ENCODE peak calls at places on chromosomes 5 and 9, in four cellular contexts. H is tibial artery, R is G401, F is GM20000. I is an unnamed sample.

GRCh38 chr5:39076757-39077475 is 2.7 kb upstream of the RICTOR start:
- DNase-seq in H (no peak), F (peak), R (no peak), I (peak)

GRCh38 chr9:84397822-84398221 is 57.3 kb upstream of the SLC28A3 start:
- DNase-seq in R (no peak), F (no peak), H (no peak), I (no peak)

GRCh38 chr9:127214421-127215265 is 49.9 kb upstream of the GARNL3 start:
- DNase-seq in H (peak), R (peak), F (peak), I (peak)

GRCh38 chr9:124758061-124758460 is 13.1 kb downstream of the NR6A1 start:
- DNase-seq in H (no peak), F (no peak), R (no peak), I (peak)

GRCh38 chr5:168480601-168481000 is 5.7 kb upstream of the RARS1 start:
- DNase-seq in F (no peak), H (no peak), R (no peak), I (no peak)

GRCh38 chr5:176742246-176743105 is 67.9 kb upstream of the UNC5A start:
- DNase-seq in R (peak), F (no peak), H (peak), I (no peak)

GRCh38 chr5:150616024-150616470 is 24.4 kb upstream of the SYNPO start:
- DNase-seq in F (no peak), H (no peak), R (no peak), I (no peak)

GRCh38 chr9:81456431-81456970 is 232.8 kb downstream of the TLE1 start:
- DNase-seq in R (no peak), F (no peak), H (no peak), I (no peak)

GRCh38 chr5:58450811-58451629 is 8.9 kb downstream of the PLK2 start:
- DNase-seq in F (no peak), R (no peak), H (no peak), I (no peak)

GRCh38 chr9:127927457-127928231 is 2.9 kb downstream of the PIP5KL1 start:
- DNase-seq in R (no peak), F (no peak), H (no peak), I (no peak)

GRCh38 chr5:24365406-24365805 is 279.4 kb downstream of the CDH10 start:
- DNase-seq in H (no peak), F (no peak), R (no peak), I (no peak)

GRCh38 chr5:179438041-179438441 is 92.8 kb upstream of the ADAMTS2 start:
- DNase-seq in H (peak), R (no peak), F (no peak), I (no peak)

GRCh38 chr9:133998915-133999580 is 6.9 kb upstream of the VAV2 start:
- DNase-seq in F (no peak), R (no peak), H (no peak), I (no peak)

GRCh38 chr9:128987800-128988199 is 40.3 kb downstream of the NUP188 start:
- DNase-seq in R (no peak), H (peak), F (no peak), I (no peak)

GRCh38 chr5:59317023-59317771 is 576.3 kb downstream of the PDE4D start:
- DNase-seq in H (no peak), F (no peak), R (no peak), I (no peak)

GRCh38 chr9:36191696-36192095 is 975 bp downstream of the CLTA start:
- DNase-seq in H (no peak), R (no peak), F (no peak), I (no peak)

GRCh38 chr9:132631280-132631679 is 38.5 kb downstream of the DDX31 start:
- DNase-seq in F (no peak), R (no peak), H (no peak), I (no peak)

GRCh38 chr5:170623576-170624181 is 119.9 kb downstream of the KCNIP1 start:
- DNase-seq in H (peak), F (no peak), R (peak), I (no peak)

GRCh38 chr9:105535920-105536668 is 21.8 kb upstream of the FKTN start:
- DNase-seq in R (no peak), F (no peak), H (no peak), I (no peak)

I was measured in pons.